ENCODE peak calls at places on chromosomes 3 and 15, in six cellular contexts. S, O, K, H, I and X are unnamed samples. For H3K79me2, the result is how much of the 10 kb centered on the place peaks cover.

GRCh38 chr15:101188517-101189340 is 63.1 kb downstream of the CHSY1 start:
- DNase-seq in S (peak), O (no peak), K (no peak), H (no peak), I (no peak), X (no peak)

GRCh38 chr3:129226374-129226773 is 23.0 kb upstream of the COPG1 start:
- DNase-seq in S (peak), O (no peak), K (peak), H (no peak), I (no peak), X (no peak)

GRCh38 chr15:79602731-79603130 is 170.6 kb downstream of the MINAR1 start:
- DNase-seq in S (no peak), O (no peak), K (no peak), H (no peak), I (no peak), X (no peak)

GRCh38 chr3:159941043-159941994 is 47.3 kb upstream of the IL12A start:
- DNase-seq in S (no peak), O (no peak), K (peak), H (no peak), I (no peak), X (no peak)

GRCh38 chr3:45659661-45660566 is 29.3 kb upstream of the SACM1L start:
- DNase-seq in S (peak), O (peak), K (peak), H (peak), I (peak), X (no peak)

GRCh38 chr3:43693594-43693993 is 2.9 kb downstream of the ABHD5 start:
- DNase-seq in S (no peak), O (no peak), K (no peak), H (no peak), I (no peak), X (peak)

GRCh38 chr15:23083115-23083514 is 43.7 kb upstream of the TUBGCP5 start:
- DNase-seq in S (no peak), O (no peak), K (no peak), H (no peak), I (no peak), X (no peak)

GRCh38 chr3:98730338-98730737 is 32.8 kb upstream of the ST3GAL6 start:
- DNase-seq in S (no peak), O (no peak), K (peak), H (no peak), I (no peak), X (peak)

GRCh38 chr15:39195988-39196486 is 384.8 kb upstream of the THBS1 start:
- DNase-seq in S (peak), O (no peak), K (peak), H (no peak), I (no peak), X (peak)

GRCh38 chr3:160685144-160685766 is 8.3 kb downstream of the ARL14 start:
- DNase-seq in S (no peak), O (no peak), K (no peak), H (no peak), I (no peak), X (no peak)

DNA sequence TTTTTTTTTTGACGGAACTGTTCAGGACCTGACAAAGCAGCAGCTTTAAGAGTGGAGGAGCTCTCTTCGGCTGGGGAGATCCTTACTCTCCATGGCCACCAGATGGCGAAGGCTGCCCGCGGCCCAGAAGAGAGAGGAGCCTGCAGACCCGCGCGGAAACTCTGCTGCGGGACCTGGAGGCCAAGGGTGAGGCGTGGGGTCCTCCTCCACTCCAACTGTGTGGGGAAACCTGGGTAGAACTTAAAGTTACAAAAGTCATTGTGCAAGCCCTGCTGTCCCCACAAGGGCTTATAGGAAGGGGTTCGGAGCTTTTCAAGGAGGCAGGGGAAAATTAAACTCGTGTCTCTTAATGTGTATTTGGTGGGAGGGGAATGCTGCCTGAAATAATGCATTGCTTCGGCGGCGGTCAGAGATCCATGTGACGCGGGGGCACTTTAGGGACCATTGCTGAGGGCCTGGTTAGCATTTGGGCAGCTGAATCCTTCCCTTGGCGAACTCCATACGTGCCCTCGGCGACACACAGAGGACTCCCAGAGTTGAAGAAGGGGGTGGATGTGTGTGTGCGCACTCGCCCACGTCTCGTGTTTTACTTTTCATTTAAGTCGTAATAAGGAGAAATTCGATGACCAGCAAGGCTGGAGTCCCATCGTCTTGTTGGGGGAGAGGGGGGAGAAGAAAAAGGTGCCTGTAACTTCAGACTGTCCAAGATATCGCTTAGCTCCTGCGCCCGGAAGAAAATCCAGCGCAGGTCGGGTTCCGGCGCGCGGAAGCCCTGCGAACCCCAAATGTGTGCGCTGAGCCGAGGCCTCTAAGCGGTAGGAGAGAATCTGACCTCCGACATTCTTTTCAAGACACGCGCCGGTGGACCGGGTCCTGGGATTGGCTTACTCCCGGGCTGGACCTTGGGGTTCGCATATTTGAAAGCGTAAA is 9.7 kb downstream of the EOMES start:
- DNase-seq in S (peak), O (peak), K (peak), H (peak), I (peak), X (no peak)
- TF ChIP-seq EZH2 in S (peak), O (no peak), K (no peak), H (peak), I (peak), X (no peak)

GRCh38 chr3:111979689-111980025 is 831 bp downstream of the ABHD10 start:
- DNase-seq in S (no peak), O (no peak), K (no peak), H (no peak), I (no peak), X (no peak)
- H3K4me3 ChIP-seq in S (peak), O (peak), K (peak), H (peak), I (peak), X (peak)

GRCh38 chr3:185759523-185759922 is 65.3 kb downstream of the IGF2BP2 start:
- DNase-seq in S (no peak), O (no peak), K (no peak), H (no peak), I (no peak), X (no peak)
- H3K79me2 ChIP-seq in S (half or more), O (half or more), K (half or more), H (half or more), I (half or more), X (half or more)

GRCh38 chr3:71784914-71785593 is at the start of gene PROK2:
- DNase-seq in S (no peak), O (peak), K (no peak), H (peak), I (peak), X (no peak)
- TF ChIP-seq EZH2 in S (no peak), O (no peak), K (no peak), H (peak), I (peak), X (peak)

DNA sequence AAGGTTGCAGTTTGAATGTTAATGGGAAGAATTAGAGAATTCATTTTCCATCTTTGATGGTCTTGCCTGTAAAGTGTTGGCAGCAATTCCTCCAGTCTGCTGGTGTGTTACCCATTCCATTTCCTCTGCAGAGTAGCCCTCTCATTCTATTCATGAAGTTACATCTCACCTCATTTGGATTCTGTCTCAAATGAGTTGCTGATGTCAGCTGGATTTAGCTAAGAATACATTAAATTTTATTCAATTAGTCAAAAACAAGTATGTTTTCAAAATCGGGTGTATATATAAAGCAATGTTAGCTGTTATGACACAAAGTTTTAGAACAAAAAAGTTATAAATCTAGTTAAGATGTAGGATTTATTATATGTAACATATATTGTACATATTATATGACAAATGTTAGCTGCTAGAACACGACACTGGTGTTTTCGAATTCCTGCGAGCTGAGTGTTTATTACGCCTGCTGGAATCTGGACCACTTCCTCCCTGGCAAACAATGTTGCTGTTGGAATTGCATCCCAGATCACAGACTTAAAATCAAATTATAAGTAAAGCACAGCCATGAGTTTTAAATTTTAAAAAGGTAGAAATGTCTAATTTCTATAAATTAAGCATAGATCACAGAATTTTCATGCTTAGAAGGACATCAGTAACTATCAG is 516.2 kb downstream of the OCA2 start:
- DNase-seq in S (peak), O (no peak), K (no peak), H (no peak), I (no peak), X (no peak)
- H3K4me3 ChIP-seq in S (no peak), O (no peak), K (no peak), H (no peak), I (no peak), X (no peak)